ENCODE peak calls at places on chromosome 20, in six cellular contexts. V is NCI-H460; D is NCI-H1694 treated with DMSO at 0.1 percent for 48 hours; B is CD4-positive, CD25-positive, alpha-beta regulatory T cell; S is adrenal gland; T is posterior vena cava. K is an unnamed sample.

GRCh38 chr20:8505817-8506216 is 373.8 kb downstream of the PLCB1 start:
- DNase-seq in D (no peak), B (no peak), S (no peak), V (no peak), T (no peak), K (no peak)

GRCh38 chr20:63246490-63247284 is 7.6 kb downstream of the NKAIN4 start:
- DNase-seq in D (no peak), T (no peak), B (no peak), S (no peak), V (no peak), K (peak)

GRCh38 chr20:63190828-63191227 is 25.1 kb downstream of the YTHDF1 start:
- DNase-seq in B (no peak), V (no peak), T (no peak), S (no peak), D (no peak), K (no peak)

GRCh38 chr20:15236812-15237211 is 899.4 kb upstream of the FLRT3 start:
- DNase-seq in B (no peak), T (no peak), V (peak), D (peak), S (peak), K (peak)

GRCh38 chr20:9110916-9111432 is 42.1 kb downstream of the PLCB4 start:
- DNase-seq in S (no peak), V (no peak), D (no peak), B (no peak), T (no peak), K (no peak)

GRCh38 chr20:62795023-62795761 is 1.1 kb upstream of the MRGBP start:
- DNase-seq in B (peak), T (no peak), V (no peak), S (peak), D (peak), K (peak)

GRCh38 chr20:41352666-41353065 is 12.0 kb downstream of the LPIN3 start:
- DNase-seq in S (no peak), B (no peak), T (no peak), V (no peak), D (no peak), K (no peak)

GRCh38 chr20:12847862-12848261 is 160.9 kb upstream of the SPTLC3 start:
- DNase-seq in B (no peak), T (no peak), D (no peak), V (no peak), S (no peak), K (no peak)

GRCh38 chr20:57621426-57622200 is 1.4 kb upstream of the ZBP1 start:
- DNase-seq in S (no peak), B (no peak), D (no peak), T (peak), V (no peak), K (no peak)

GRCh38 chr20:5864873-5865582 is 85.3 kb downstream of the TRMT6 start:
- DNase-seq in D (no peak), V (no peak), B (peak), T (no peak), S (peak), K (no peak)

GRCh38 chr20:24651171-24651972 is 181.9 kb downstream of the SYNDIG1 start:
- DNase-seq in T (peak), V (no peak), B (no peak), D (no peak), S (no peak), K (no peak)

GRCh38 chr20:60057866-60058807 is 99.9 kb downstream of the CDH26 start:
- DNase-seq in T (no peak), D (no peak), V (no peak), B (peak), S (no peak), K (peak)

GRCh38 chr20:53738039-53738944 is 144.7 kb upstream of the ZNF217 start:
- DNase-seq in V (peak), S (peak), D (peak), T (no peak), B (no peak), K (peak)

GRCh38 chr20:36399969-36400545 is 93.9 kb downstream of the DLGAP4 start:
- DNase-seq in T (no peak), V (no peak), D (no peak), S (no peak), B (no peak), K (no peak)

GRCh38 chr20:64223526-64224067 is 32.0 kb upstream of the PCMTD2 start:
- DNase-seq in D (no peak), T (no peak), B (no peak), V (no peak), S (no peak), K (peak)

GRCh38 chr20:53623127-53623453 is 29.5 kb upstream of the ZNF217 start:
- DNase-seq in S (no peak), B (no peak), D (no peak), V (no peak), T (no peak), K (no peak)

GRCh38 chr20:14634666-14635065 is 297.3 kb upstream of the FLRT3 start:
- DNase-seq in S (no peak), V (no peak), T (no peak), B (no peak), D (no peak), K (no peak)

K was measured in WTC11.